ENCODE peak calls at places on chromosome 3, in eight cellular contexts. I, U, H, F, G, A, N and K are unnamed samples.

GRCh38 chr3:39110041-39110639 is 2.7 kb downstream of the TTC21A start:
- DNase-seq in A (no peak), N (no peak), U (no peak), G (no peak), F (no peak), I (no peak), H (no peak), K (no peak)

GRCh38 chr3:170007031-170007663 is 30.6 kb upstream of the GPR160 start:
- DNase-seq in U (no peak), H (peak), N (peak), I (peak), G (no peak), A (peak), F (no peak), K (peak)

GRCh38 chr3:132135628-132136333 is 101.0 kb upstream of the CPNE4 start:
- DNase-seq in F (no peak), G (peak), I (peak), H (no peak), A (no peak), N (peak), U (no peak), K (no peak)

GRCh38 chr3:159748408-159748807 is 240.2 kb upstream of the IL12A start:
- DNase-seq in U (no peak), F (no peak), H (no peak), G (peak), N (no peak), I (no peak), A (no peak), K (no peak)

GRCh38 chr3:68018275-68018674 is 363.9 kb upstream of the SUCLG2 start:
- DNase-seq in A (no peak), I (no peak), H (no peak), U (no peak), F (no peak), N (no peak), G (peak), K (no peak)

GRCh38 chr3:196941846-196942225 is 492 bp downstream of the NCBP2 start:
- DNase-seq in U (no peak), A (peak), H (peak), I (no peak), G (peak), N (no peak), F (peak), K (no peak)

GRCh38 chr3:118890186-118890585 is 144.5 kb downstream of the IGSF11 start:
- DNase-seq in F (no peak), U (no peak), A (no peak), N (no peak), I (no peak), H (no peak), G (no peak), K (no peak)

GRCh38 chr3:156751461-156752025 is 74.6 kb upstream of the LEKR1 start:
- DNase-seq in A (no peak), N (peak), F (peak), H (no peak), U (peak), I (peak), G (no peak), K (no peak)

GRCh38 chr3:121958801-121959200 is 63.2 kb downstream of the ILDR1 start:
- DNase-seq in H (peak), G (no peak), N (no peak), U (no peak), F (no peak), I (no peak), A (no peak), K (no peak)

DNA sequence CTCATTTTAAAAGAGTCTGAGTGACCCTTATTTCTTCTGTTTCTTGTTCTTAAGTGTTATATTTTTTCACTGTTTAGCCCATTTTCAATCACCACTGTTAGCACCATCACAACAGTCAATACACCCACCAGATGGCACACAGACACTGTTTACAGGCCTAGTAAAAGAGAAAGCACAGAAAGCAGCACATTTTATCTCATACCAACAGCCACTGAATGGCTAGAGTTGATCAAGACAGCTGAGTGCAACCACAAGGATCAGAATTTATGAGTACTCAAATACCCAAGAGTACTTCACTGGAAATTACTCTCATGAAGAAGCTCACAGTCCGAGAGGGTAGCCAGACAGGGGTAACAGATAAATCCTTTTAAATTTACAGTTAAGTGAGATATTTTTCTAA is 127.0 kb downstream of the TFDP2 start:
- DNase-seq in N (no peak), U (no peak), G (peak), H (peak), A (no peak), I (no peak), F (no peak), K (peak)
- TF ChIP-seq CTCF in N (no peak), U (no peak), G (peak), H (no peak), A (peak), I (no peak), F (no peak), K (peak)

DNA sequence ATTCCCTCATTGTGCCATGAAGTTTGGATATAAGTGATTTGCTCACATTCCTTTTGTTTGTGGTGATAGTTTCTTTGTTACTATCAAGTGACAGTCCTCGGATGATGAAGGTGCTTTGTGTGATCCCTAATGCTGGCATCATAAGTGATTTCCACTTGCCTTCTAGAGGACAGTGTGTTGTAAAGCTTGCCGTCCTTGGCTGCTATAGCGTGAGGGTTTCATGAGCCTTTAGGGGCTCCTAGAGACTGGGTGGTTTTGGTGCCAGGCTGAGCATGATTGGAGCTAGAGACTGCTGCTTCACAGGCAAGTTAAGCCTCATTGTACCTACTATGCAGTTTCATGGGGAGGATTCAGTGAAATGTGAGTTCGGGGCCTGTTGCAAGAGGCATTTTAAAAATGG is 12.4 kb downstream of the SNRK start:
- DNase-seq in G (no peak), A (no peak), I (no peak), U (no peak), F (no peak), N (no peak), H (no peak), K (no peak)
- H3K4me3 ChIP-seq in G (no peak), A (no peak), I (no peak), U (no peak), F (no peak), N (no peak), H (no peak), K (no peak)

GRCh38 chr3:27254896-27255295 is 114.3 kb downstream of the NEK10 start:
- DNase-seq in H (no peak), U (no peak), A (no peak), N (no peak), I (no peak), F (no peak), G (no peak), K (no peak)

GRCh38 chr3:27252646-27253045 is 116.5 kb downstream of the NEK10 start:
- DNase-seq in A (no peak), U (no peak), G (no peak), I (no peak), F (no peak), H (no peak), N (no peak), K (no peak)

GRCh38 chr3:27253391-27253790 is 115.8 kb downstream of the NEK10 start:
- DNase-seq in G (no peak), A (no peak), H (no peak), U (no peak), N (no peak), I (no peak), F (no peak), K (no peak)

GRCh38 chr3:27253831-27254230 is 115.4 kb downstream of the NEK10 start:
- DNase-seq in A (peak), F (peak), N (peak), U (no peak), I (peak), H (peak), G (peak), K (peak)
- TF ChIP-seq CTCF in A (no peak), F (peak), N (peak), U (no peak), I (peak), H (peak), G (peak), K (peak)

DNA sequence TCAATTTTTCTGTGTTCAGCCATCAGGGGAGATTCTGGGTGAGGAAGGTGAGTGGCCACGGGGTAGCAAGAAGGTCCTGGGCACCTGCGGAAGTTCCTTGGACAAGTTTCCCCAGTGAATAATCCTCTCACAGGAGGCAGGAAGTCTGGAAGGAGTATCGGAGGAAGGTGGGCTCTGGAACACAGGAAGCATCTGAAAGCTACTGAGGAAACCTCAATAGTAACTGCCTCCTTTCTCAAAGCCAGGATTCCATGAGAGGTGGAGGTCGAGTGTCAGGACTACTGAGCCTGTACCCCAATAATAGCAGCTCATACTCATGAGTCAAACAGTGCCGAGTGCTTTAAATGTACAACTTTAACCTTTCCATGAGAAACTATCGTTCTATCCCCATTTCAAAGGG is 110.9 kb downstream of the OXNAD1 start:
- DNase-seq in H (no peak), N (no peak), G (no peak), A (no peak), F (no peak), U (no peak), I (no peak), K (no peak)
- H3K4me3 ChIP-seq in H (no peak), N (no peak), G (no peak), A (no peak), F (no peak), U (no peak), I (no peak), K (no peak)